ENCODE peak calls at places on chromosomes 1 and 21, in five cellular contexts. U is epithelial cell of esophagus, Z is A549, Y is HFFc6, V is osteocyte. W is an unnamed sample.

GRCh38 chr1:32311709-32312393 is 20.0 kb downstream of the HDAC1 start:
- DNase-seq in U (no peak), Z (no peak), Y (no peak), V (no peak), W (no peak)

GRCh38 chr1:15411593-15412487 is 2.2 kb downstream of the EFHD2 start:
- DNase-seq in U (peak), Z (no peak), Y (peak), V (no peak), W (peak)

GRCh38 chr1:25566730-25567341 is 23.4 kb downstream of the LDLRAP1 start:
- DNase-seq in U (peak), Z (no peak), Y (peak), V (no peak), W (no peak)

GRCh38 chr1:176696689-176697088 is 233.7 kb downstream of the PAPPA2 start:
- DNase-seq in U (no peak), Z (no peak), Y (no peak), V (no peak), W (no peak)

GRCh38 chr1:210397252-210397651 is 68.5 kb downstream of the HHAT start:
- DNase-seq in U (no peak), Z (no peak), Y (no peak), V (no peak), W (no peak)

GRCh38 chr1:24850353-24850905 is 79.6 kb downstream of the RUNX3 start:
- DNase-seq in U (no peak), Z (no peak), Y (no peak), V (no peak), W (no peak)

GRCh38 chr1:164337885-164338284 is 221.1 kb upstream of the PBX1 start:
- DNase-seq in U (no peak), Z (peak), Y (no peak), V (no peak), W (no peak)

GRCh38 chr21:31282095-31282709 is 61.9 kb downstream of the TIAM1 start:
- DNase-seq in U (peak), Z (no peak), Y (peak), V (no peak), W (no peak)

GRCh38 chr1:231611851-231612250 is 14.7 kb upstream of the DISC1 start:
- DNase-seq in U (peak), Z (no peak), Y (no peak), V (no peak), W (no peak)

GRCh38 chr1:42692941-42693340 is 10.7 kb downstream of the YBX1 start:
- DNase-seq in U (no peak), Z (no peak), Y (no peak), V (no peak), W (no peak)

GRCh38 chr1:91346824-91347223 is 57.8 kb downstream of the HFM1 start:
- DNase-seq in U (no peak), Z (no peak), Y (no peak), V (no peak), W (no peak)

GRCh38 chr1:91345395-91346005 is 59.1 kb downstream of the HFM1 start:
- DNase-seq in U (no peak), Z (no peak), Y (no peak), V (no peak), W (no peak)

GRCh38 chr1:91349524-91349923 is 55.1 kb downstream of the HFM1 start:
- DNase-seq in U (peak), Z (no peak), Y (no peak), V (no peak), W (no peak)
- TF ChIP-seq CTCF in U (no peak), Z (no peak), Y (no peak), V (no peak), W (no peak)

GRCh38 chr1:10245674-10246073 is 35.3 kb downstream of the KIF1B start:
- DNase-seq in U (no peak), Z (no peak), Y (no peak), V (no peak), W (no peak)
- TF ChIP-seq CTCF in U (no peak), Z (no peak), Y (no peak), V (no peak), W (no peak)

DNA sequence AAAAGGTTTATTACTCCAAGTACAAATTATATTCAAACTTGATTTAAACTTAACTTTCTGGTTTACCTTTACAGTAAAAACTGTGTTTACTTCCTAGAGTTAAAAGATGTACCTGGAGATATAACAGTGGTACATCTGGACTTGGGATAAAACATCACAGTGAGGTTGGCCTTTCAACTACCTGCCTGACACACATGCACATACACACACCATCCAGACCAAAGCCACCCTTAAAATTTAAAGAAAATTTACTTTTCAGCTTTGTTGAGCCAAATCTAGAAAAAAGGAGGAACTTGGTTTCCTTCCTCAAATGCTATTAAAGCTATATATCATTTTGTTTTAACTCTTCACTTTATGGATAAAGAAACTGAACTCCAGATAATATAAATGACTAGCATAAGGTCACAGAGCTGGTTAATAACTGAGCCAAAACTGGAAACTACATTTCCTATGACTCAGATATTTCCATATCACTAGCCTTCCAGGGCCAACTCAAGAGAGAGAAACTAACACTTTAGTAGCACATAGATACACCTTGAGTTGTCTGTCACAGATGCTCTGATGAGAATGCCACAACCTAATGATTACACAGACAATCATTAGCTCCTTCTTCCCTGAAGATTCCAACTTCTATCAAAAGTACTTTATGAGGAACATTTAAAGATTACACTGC is 40.8 kb downstream of the NME7 start:
- DNase-seq in U (peak), Z (peak), Y (peak), V (no peak), W (no peak)
- TF ChIP-seq CTCF in U (no peak), Z (no peak), Y (no peak), V (no peak), W (no peak)

GRCh38 chr1:153633161-153633746 is 612 bp upstream of the CHTOP start:
- DNase-seq in U (no peak), Z (peak), Y (no peak), V (no peak), W (no peak)
- TF ChIP-seq CTCF in U (no peak), Z (no peak), Y (no peak), V (no peak), W (no peak)

DNA sequence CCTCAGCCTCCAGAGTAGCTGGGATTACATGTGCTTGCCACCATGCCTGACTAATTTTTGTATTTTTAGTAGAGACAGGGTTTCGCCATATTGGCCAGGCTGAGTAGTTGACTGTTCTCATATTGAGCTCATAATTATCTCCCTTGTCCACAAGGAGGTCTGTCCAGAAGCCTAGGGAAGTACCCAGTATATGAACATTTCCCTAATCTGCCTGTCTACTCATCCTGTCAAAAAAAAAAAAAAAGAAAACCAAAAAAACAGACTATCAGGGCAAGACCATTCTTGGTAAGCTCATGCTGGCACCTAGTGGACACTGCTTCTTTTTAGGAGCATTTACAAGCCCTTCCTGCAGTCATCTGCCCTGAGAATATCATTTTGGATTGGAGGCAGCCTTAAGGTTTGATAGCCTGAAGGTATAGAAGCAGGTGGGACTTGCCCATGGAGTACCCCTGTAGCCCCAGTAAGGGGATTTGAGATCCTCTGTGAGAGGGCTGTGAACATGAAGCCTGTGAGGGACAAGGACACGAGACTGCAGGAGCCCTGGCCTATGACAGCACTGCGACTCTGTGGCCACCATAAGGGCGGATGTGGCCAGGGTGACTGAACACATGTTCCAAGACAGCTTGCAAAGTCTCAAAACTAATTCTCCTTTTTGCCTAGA is 10.8 kb upstream of the DUSP12 start:
- DNase-seq in U (peak), Z (peak), Y (peak), V (no peak), W (peak)
- TF ChIP-seq CTCF in U (peak), Z (peak), Y (peak), V (peak), W (no peak)

DNA sequence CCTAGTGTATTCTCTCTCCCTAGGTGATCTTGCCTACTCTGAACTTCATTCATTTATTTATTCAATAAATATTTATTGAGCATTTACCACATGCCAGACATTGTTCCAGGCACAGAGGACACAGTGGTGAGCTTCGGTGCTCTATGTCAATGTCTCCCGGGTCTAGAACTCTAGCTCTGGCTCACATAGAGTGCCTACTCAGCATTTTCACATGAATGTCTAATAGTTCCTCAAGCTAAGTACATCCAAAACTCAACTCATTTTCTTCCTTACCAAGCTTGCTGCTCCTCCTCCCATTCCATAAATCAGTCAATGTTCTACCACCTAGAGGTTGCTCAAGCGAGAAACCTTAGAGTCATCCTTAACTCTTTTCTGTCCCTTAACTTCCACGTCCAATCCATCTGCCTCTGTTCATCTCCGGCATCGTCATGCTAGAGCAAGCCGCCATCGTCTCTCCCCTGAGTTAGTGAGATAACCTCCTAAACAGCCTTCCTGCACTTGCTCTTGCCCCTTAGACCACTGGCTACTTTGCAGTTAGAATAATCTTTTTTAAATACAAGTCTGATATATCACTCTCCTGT is 67.5 kb downstream of the TMEM53 start:
- DNase-seq in U (no peak), Z (no peak), Y (no peak), V (no peak), W (no peak)
- TF ChIP-seq CTCF in U (no peak), Z (no peak), Y (no peak), V (no peak), W (no peak)

DNA sequence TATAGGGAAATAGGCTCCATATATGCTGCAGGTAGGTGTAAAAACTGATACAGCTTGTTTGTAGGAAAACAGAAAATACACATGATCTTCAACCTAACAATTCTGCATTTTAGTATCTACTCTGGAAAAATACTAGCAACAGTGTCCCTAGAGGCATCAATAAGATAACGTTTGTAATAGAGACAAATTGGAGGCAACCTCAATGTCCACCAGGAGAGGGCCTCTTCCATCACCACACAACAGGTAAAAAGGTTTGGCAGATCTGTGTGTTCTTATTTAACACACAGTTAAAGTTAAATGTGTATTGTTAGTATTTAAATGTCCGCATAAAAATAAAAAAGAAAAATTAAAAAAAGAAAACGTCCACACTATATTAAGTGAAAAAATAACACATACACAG is 5.4 kb downstream of the EIF2D start:
- DNase-seq in U (peak), Z (peak), Y (peak), V (no peak), W (no peak)
- TF ChIP-seq CTCF in U (peak), Z (peak), Y (peak), V (peak), W (no peak)

GRCh38 chr1:153818876-153819275 is 43.7 kb downstream of the SLC27A3 start:
- DNase-seq in U (no peak), Z (no peak), Y (no peak), V (no peak), W (no peak)

DNA sequence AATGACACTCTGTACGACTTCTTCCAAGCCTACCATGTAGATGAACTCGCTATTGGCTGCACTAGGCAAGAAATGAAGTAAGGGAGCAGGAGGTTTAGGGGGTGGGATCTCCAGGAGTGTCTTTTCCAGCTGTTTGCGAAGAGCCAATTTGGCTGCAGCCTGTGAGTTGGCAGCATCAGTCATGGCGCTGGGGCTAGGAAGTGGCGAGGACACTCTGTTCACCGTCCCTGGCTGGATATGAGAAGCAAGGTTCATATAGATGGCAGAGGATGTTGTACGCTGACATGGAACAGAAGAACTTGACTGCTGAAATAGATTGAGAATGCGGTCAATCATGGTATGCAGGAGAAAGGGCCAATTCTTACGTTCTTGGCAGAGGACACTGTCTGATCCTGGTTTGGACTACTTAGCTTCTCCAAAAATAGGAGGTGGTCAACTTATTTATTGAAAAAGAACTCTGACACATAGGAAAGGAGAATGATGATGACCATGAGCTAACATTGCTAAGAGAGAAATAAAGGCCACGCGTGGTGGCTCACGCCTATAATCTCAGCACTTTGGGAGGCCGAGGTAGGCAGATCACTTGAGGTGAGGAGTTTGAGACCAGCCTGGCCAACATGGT is 41.2 kb downstream of the SLC27A3 start:
- DNase-seq in U (no peak), Z (no peak), Y (no peak), V (no peak), W (no peak)
- TF ChIP-seq CTCF in U (no peak), Z (no peak), Y (no peak), V (no peak), W (no peak)

GRCh38 chr1:154443274-154444013 is 38.3 kb downstream of the IL6R start:
- DNase-seq in U (no peak), Z (no peak), Y (no peak), V (no peak), W (no peak)

GRCh38 chr1:154445040-154445472 is 39.9 kb downstream of the IL6R start:
- DNase-seq in U (peak), Z (no peak), Y (peak), V (no peak), W (no peak)

GRCh38 chr1:154441241-154441888 is 36.2 kb downstream of the IL6R start:
- DNase-seq in U (no peak), Z (no peak), Y (no peak), V (no peak), W (no peak)

GRCh38 chr1:154440031-154440430 is 34.9 kb downstream of the IL6R start:
- DNase-seq in U (no peak), Z (no peak), Y (no peak), V (no peak), W (no peak)

GRCh38 chr1:154442006-154442740 is 37.0 kb downstream of the IL6R start:
- DNase-seq in U (peak), Z (no peak), Y (no peak), V (no peak), W (no peak)
- TF ChIP-seq CTCF in U (peak), Z (peak), Y (peak), V (peak), W (no peak)

GRCh38 chr1:92601044-92601443 is 114.3 kb upstream of the GFI1 start:
- DNase-seq in U (no peak), Z (no peak), Y (no peak), V (no peak), W (no peak)

DNA sequence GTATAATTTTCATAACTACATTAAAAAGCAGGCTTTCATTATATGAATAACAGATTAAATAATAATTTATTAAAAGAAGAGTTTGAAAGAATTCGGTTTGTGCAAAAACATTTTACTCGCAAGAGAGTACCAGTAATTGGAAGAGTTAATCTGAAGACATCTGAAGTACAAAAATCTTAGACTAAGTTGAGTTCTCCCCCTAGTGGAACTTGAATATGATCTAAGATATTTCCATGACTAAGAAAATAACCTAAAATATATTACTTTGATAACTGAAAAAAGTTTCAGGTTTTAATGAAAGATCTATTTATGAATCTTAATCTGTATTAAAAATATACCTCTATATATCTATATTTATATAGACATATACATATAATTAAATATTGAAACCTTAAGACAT is 112.5 kb upstream of the GFI1 start:
- DNase-seq in U (peak), Z (peak), Y (peak), V (no peak), W (no peak)
- TF ChIP-seq CTCF in U (peak), Z (peak), Y (peak), V (peak), W (no peak)

W was measured in activated B cell treated with CpG ODN at 0.5 μM for 24 hours.